ENCODE peak calls at places on chromosomes 2 and 18, in seven cellular contexts. E is GM23248; U is psoas muscle; A is transverse colon; Y is CD8-positive, alpha-beta T cell; T is stomach; J is right atrium auricular region. G is an unnamed sample.

GRCh38 chr2:176094307-176094706 is 1.8 kb downstream of the HOXD13 start:
- DNase-seq in E (no peak), Y (no peak), U (no peak), J (no peak), A (no peak), T (no peak), G (no peak)

GRCh38 chr18:65938592-65939372 is 188.0 kb downstream of the CDH7 start:
- DNase-seq in Y (no peak), T (no peak), A (peak; percentile 14), J (no peak), U (no peak), E (peak; percentile 2), G (no peak)

GRCh38 chr2:134917219-134917957 is 1.2 kb upstream of the CCNT2 start:
- DNase-seq in T (no peak), A (peak; percentile 28), E (no peak), J (no peak), Y (peak; percentile 5), U (peak; percentile 17), G (peak; percentile 64)

GRCh38 chr2:186129767-186130581 is 356.1 kb upstream of the ZC3H15 start:
- DNase-seq in U (no peak), Y (no peak), E (peak; percentile 53), A (no peak), T (no peak), J (no peak), G (no peak)

GRCh38 chr18:48993586-48993985 is 42.8 kb upstream of the SMAD7 start:
- DNase-seq in U (no peak), A (no peak), T (no peak), E (peak; percentile 81), J (no peak), Y (no peak), G (no peak)

GRCh38 chr2:147345246-147345645 is 499.6 kb upstream of the ACVR2A start:
- DNase-seq in J (no peak), T (no peak), Y (no peak), E (peak; percentile 58), A (no peak), U (no peak), G (no peak)

GRCh38 chr2:127422631-127423475 is 4.6 kb downstream of the PROC start:
- DNase-seq in T (peak; percentile 42), A (peak; percentile 45), Y (no peak), U (no peak), J (peak; percentile 54), E (peak; percentile 39), G (peak; percentile 67)

GRCh38 chr2:234763051-234763909 is 188.5 kb upstream of the SH3BP4 start:
- DNase-seq in E (peak; percentile 84), T (no peak), U (no peak), J (no peak), Y (no peak), A (no peak), G (no peak)

GRCh38 chr2:206988884-206989283 is 49.6 kb downstream of the CPO start:
- DNase-seq in U (no peak), T (no peak), Y (no peak), A (no peak), E (no peak), J (no peak), G (no peak)

GRCh38 chr2:67451086-67451832 is 54.1 kb downstream of the ETAA1 start:
- DNase-seq in Y (no peak), A (no peak), T (peak; percentile 57), J (no peak), E (peak; percentile 84), U (no peak), G (no peak)

GRCh38 chr2:240200230-240201051 is 60.0 kb upstream of the OTOS start:
- DNase-seq in U (no peak), Y (no peak), A (no peak), E (peak; percentile 14), J (no peak), T (no peak), G (peak; percentile 64)

GRCh38 chr2:138766464-138766863 is 13.7 kb downstream of the NXPH2 start:
- DNase-seq in A (no peak), E (no peak), U (no peak), Y (no peak), J (no peak), T (no peak), G (no peak)

GRCh38 chr2:117519238-117519637 is 295.3 kb upstream of the DDX18 start:
- DNase-seq in E (no peak), A (no peak), T (no peak), J (no peak), U (no peak), Y (no peak), G (no peak)

GRCh38 chr18:75029456-75029855 is 179.5 kb downstream of the PTGR3 start:
- DNase-seq in Y (no peak), J (no peak), A (no peak), T (no peak), E (no peak), U (no peak), G (no peak)

GRCh38 chr2:183564726-183565125 is 440.5 kb downstream of the NUP35 start:
- DNase-seq in Y (no peak), T (no peak), U (no peak), A (no peak), E (no peak), J (no peak), G (no peak)

GRCh38 chr18:3392467-3392855 is 57.5 kb upstream of the TGIF1 start:
- DNase-seq in U (no peak), Y (no peak), E (no peak), A (no peak), T (no peak), J (no peak), G (no peak)

GRCh38 chr2:42613281-42614064 is 45.0 kb downstream of the MTA3 start:
- DNase-seq in U (no peak), T (no peak), Y (no peak), J (no peak), E (no peak), A (no peak), G (no peak)

GRCh38 chr2:42618972-42619371 is 50.5 kb downstream of the MTA3 start:
- DNase-seq in U (no peak), A (no peak), Y (no peak), T (no peak), J (no peak), E (peak; percentile 72), G (no peak)

GRCh38 chr2:42618116-42618515 is 49.7 kb downstream of the MTA3 start:
- DNase-seq in U (no peak), E (no peak), J (no peak), Y (no peak), A (no peak), T (no peak), G (no peak)

GRCh38 chr2:42614838-42615237 is 46.4 kb downstream of the MTA3 start:
- DNase-seq in Y (no peak), U (no peak), T (no peak), E (no peak), J (no peak), A (peak; percentile 26), G (no peak)
- H3K27ac ChIP-seq in Y (no peak overlapping the region), U (no peak overlapping the region), T (no peak overlapping the region), E (no peak overlapping the region), J (no peak overlapping the region), A (no peak overlapping the region), G (no peak overlapping the region)

DNA sequence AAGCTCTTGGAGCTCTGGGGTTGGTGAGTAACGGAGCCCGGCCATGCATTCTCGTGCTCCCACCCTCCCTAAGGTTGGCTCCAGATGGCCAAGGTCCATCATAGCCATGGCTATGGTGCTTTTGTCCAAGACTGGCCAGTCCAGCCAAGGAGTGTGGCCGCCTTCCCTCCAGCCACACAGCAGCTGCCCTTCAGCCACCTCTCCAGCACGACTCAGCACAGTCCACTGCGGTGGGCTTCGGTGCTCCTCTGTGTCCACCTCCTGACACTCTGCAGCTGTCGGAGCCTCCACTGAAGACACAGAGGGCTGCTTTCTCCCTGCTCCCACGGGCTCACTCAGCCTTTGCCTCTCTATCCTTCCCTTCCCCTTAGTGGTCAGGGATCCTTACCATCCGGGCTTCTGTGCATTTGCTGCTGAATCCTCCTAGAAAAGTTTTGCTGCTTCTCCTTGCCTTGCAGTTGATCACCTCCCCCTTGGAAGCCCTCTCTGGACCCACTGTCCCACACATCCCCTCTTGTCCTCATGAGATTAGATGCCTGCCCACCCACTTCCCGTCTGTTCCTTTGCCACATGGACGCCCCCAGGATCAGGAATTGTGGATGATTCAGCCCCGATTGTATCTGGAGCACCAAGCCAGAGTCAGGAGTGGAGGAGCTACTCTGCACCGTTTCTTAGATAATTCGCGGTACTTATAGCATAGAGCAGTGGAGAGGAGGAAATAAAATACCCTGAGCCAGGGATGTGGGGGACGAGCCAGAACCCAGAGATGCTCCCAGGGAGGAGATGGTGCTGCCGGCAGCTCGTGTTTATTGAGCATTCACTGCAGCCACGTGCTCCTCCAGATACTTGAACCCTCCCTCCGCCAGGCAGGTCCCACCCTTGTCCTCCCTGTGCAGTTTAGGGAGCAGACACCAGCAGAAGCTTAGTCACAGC is 177.0 kb upstream of the COPS8 start:
- DNase-seq in E (no peak), Y (no peak), J (peak; percentile 32), T (no peak), A (no peak), U (no peak), G (no peak)
- H3K27me3 ChIP-seq in E (peaks cover 19% of the 10 kb centered on the region), Y (no peaks in the 10 kb centered on the region), J (no peaks in the 10 kb centered on the region), T (no peaks in the 10 kb centered on the region), A (no peaks in the 10 kb centered on the region), U (peaks cover 16% of the 10 kb centered on the region), G (peaks cover 5% of the 10 kb centered on the region)

DNA sequence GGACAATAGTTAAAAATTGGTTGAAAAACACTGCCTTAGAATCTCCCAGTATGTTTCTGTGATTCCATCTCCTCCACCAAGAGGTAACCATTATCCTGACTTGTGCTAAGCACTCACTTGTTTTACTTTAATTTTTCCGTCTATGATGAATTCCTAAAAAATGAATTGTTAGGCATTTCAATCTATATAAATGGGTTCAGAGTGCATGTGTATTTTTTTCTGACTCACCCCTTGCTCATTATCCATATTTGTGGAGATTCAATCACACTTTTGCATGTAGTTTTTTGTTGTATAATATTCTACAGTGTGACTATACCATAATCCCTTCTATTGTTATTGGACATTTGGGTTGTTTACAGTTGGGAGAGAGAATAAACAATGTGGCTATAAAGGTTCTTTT is 1.3 kb downstream of the NDUFB3 start:
- DNase-seq in J (no peak), T (no peak), Y (no peak), A (no peak), U (no peak), E (no peak), G (no peak)
- H3K4me1 ChIP-seq in J (peaks cover 40% of the 10 kb centered on the region), T (peaks cover 27% of the 10 kb centered on the region), Y (peaks cover 37% of the 10 kb centered on the region), A (peaks cover 41% of the 10 kb centered on the region), U (peaks cover 49% of the 10 kb centered on the region), E (peaks cover 33% of the 10 kb centered on the region), G (peaks cover 32% of the 10 kb centered on the region)

GRCh38 chr2:1790473-1790872 is 46.2 kb upstream of the PXDN start:
- DNase-seq in J (no peak), A (no peak), T (no peak), Y (no peak), E (no peak), U (no peak), G (no peak)

GRCh38 chr2:1789610-1790009 is 45.3 kb upstream of the PXDN start:
- DNase-seq in U (no peak), T (no peak), J (no peak), A (no peak), E (no peak), Y (no peak), G (no peak)

GRCh38 chr2:1793001-1793867 is 48.9 kb upstream of the PXDN start:
- DNase-seq in J (no peak), U (no peak), T (no peak), Y (no peak), A (no peak), E (no peak), G (no peak)

GRCh38 chr2:1791670-1792069 is 47.4 kb upstream of the PXDN start:
- DNase-seq in J (no peak), Y (no peak), E (peak; percentile 41), A (no peak), T (no peak), U (no peak), G (no peak)

GRCh38 chr2:1790996-1791395 is 46.7 kb upstream of the PXDN start:
- DNase-seq in J (no peak), Y (no peak), U (no peak), T (no peak), E (no peak), A (no peak), G (no peak)
- H3K27ac ChIP-seq in J (no peak overlapping the region), Y (no peak overlapping the region), U (no peak overlapping the region), T (no peak overlapping the region), E (no peak overlapping the region), A (no peak overlapping the region), G (no peak overlapping the region)